ENCODE peak calls at places on chromosomes 2 and 18, in ten cellular contexts. Z is brain pericyte; B is fibroblast of pulmonary artery; C is RWPE1; P is activated CD8-positive, alpha-beta memory T cell treated with anti-CD3 and anti-CD28 coated beads for 4 hours; T is HT-29; N is GM23338; S is heart right ventricle; D is NCI-H1436 treated with DMSO at 0.1 percent for 48 hours; J is neural crest cell. I is an unnamed sample.
A peak's percentile ranks its signal among the peaks of the same experiment; 100 is the strongest.

GRCh38 chr2:46643951-46644350 is 164.6 kb downstream of the TMEM247 start:
- DNase-seq in J (no peak), T (peak; percentile 26), N (no peak), D (no peak), B (no peak), S (no peak), C (peak; percentile 57), Z (no peak), P (no peak), I (no peak)

GRCh38 chr2:179712825-179713224 is 148.6 kb downstream of the ZNF385B start:
- DNase-seq in D (no peak), Z (no peak), B (no peak), P (no peak), J (no peak), C (no peak), N (no peak), T (no peak), S (no peak), I (no peak)

GRCh38 chr2:71788601-71789240 is 335.4 kb downstream of the DYSF start:
- DNase-seq in S (no peak), N (no peak), B (no peak), J (no peak), Z (no peak), P (no peak), T (no peak), C (no peak), D (no peak), I (no peak)

GRCh38 chr2:209411296-209411695 is 12.6 kb upstream of the MAP2 start:
- DNase-seq in D (no peak), P (no peak), N (no peak), C (no peak), B (no peak), J (no peak), Z (no peak), T (no peak), S (no peak), I (no peak)

GRCh38 chr18:80249217-80250093 is 2.1 kb upstream of the PARD6G start:
- DNase-seq in Z (no peak), J (no peak), T (no peak), S (no peak), D (no peak), C (peak; percentile 41), N (no peak), P (no peak), B (no peak), I (no peak)

GRCh38 chr18:8685141-8685913 is 20.0 kb upstream of the MTCL1 start:
- DNase-seq in N (no peak), S (no peak), B (peak; percentile 47), P (no peak), J (no peak), D (peak; percentile 73), Z (peak; percentile 41), T (no peak), C (peak; percentile 92), I (no peak)

GRCh38 chr2:33405180-33406105 is 71.0 kb upstream of the RASGRP3 start:
- DNase-seq in Z (no peak), N (no peak), B (no peak), D (no peak), S (no peak), P (no peak), J (no peak), T (no peak), C (no peak), I (no peak)

GRCh38 chr18:5980721-5981120 is 85.4 kb upstream of the TMEM200C start:
- DNase-seq in N (no peak), T (no peak), B (no peak), P (no peak), C (no peak), J (no peak), S (no peak), Z (no peak), D (no peak), I (no peak)

GRCh38 chr2:216001612-216002215 is 11.6 kb downstream of the MREG start:
- DNase-seq in C (no peak), B (no peak), Z (no peak), S (no peak), N (no peak), T (no peak), D (no peak), J (no peak), P (no peak), I (no peak)

GRCh38 chr2:236631361-236632291 is 62.0 kb downstream of the ACKR3 start:
- DNase-seq in B (no peak), J (no peak), S (peak; percentile 52), Z (no peak), N (no peak), P (no peak), D (no peak), T (no peak), C (no peak), I (no peak)

GRCh38 chr2:237553959-237554358 is 12.4 kb upstream of the PRLH start:
- DNase-seq in Z (no peak), J (no peak), N (no peak), B (no peak), C (no peak), T (no peak), P (no peak), D (no peak), S (no peak), I (no peak)

GRCh38 chr2:169109502-169110409 is 40.4 kb downstream of the DHRS9 start:
- DNase-seq in B (peak; percentile 89), N (peak; percentile 92), C (peak; percentile 86), J (peak; percentile 83), D (peak; percentile 32), T (peak; percentile 85), P (peak; percentile 51), S (peak; percentile 71), Z (peak; percentile 29), I (peak; percentile 66)

GRCh38 chr18:74337155-74337911 is 21.7 kb downstream of the C18orf63 start:
- DNase-seq in D (no peak), N (no peak), P (no peak), S (no peak), T (no peak), C (no peak), Z (no peak), B (no peak), J (no peak), I (no peak)

GRCh38 chr18:22912835-22913234 is 20.3 kb upstream of the RBBP8 start:
- DNase-seq in S (no peak), C (peak; percentile 16), N (no peak), J (no peak), P (no peak), Z (no peak), B (peak; percentile 49), D (no peak), T (peak; percentile 36), I (no peak)

GRCh38 chr18:56248613-56249235 is 389.7 kb downstream of the TXNL1 start:
- DNase-seq in D (no peak), T (no peak), C (no peak), Z (no peak), B (no peak), J (no peak), N (no peak), S (no peak), P (no peak), I (no peak)

GRCh38 chr2:20567159-20567925 is 83.6 kb downstream of the HS1BP3 start:
- DNase-seq in Z (no peak), N (peak; percentile 83), B (no peak), P (no peak), S (no peak), C (no peak), J (peak; percentile 63), T (no peak), D (no peak), I (no peak)

GRCh38 chr2:129817175-129817574 is 162.3 kb upstream of the RAB6C start:
- DNase-seq in Z (no peak), J (no peak), S (no peak), C (no peak), B (no peak), P (no peak), T (no peak), D (no peak), N (no peak), I (no peak)

GRCh38 chr2:220300806-220301205 is 673.4 kb downstream of the SLC4A3 start:
- DNase-seq in P (no peak), N (no peak), J (no peak), B (no peak), T (no peak), C (no peak), S (no peak), D (no peak), Z (no peak), I (no peak)

GRCh38 chr2:23550553-23550952 is 165.6 kb downstream of the KLHL29 start:
- DNase-seq in C (no peak), B (peak; percentile 14), N (no peak), S (no peak), J (no peak), D (no peak), T (no peak), P (no peak), Z (no peak), I (no peak)